ENCODE peak calls at places on chromosome 5, in five cellular contexts. K is GM23338, J is HepG2, W is Panc1, E is K562. Y is an unnamed sample.
A peak's percentile ranks its signal among the peaks of the same experiment; 100 is the strongest.

GRCh38 chr5:124157320-124157719 is 589.1 kb downstream of the ZNF608 start:
- DNase-seq in E (no peak), K (no peak), J (no peak), W (no peak), Y (no peak)

GRCh38 chr5:143879646-143880045 is 67.7 kb downstream of the HMHB1 start:
- DNase-seq in J (peak; percentile 5), E (no peak), K (no peak), W (no peak), Y (no peak)

GRCh38 chr5:137263319-137263718 is 235.8 kb downstream of the SPOCK1 start:
- DNase-seq in E (no peak), J (no peak), K (no peak), W (no peak), Y (no peak)

GRCh38 chr5:96434201-96434645 is 1.2 kb upstream of the PCSK1 start:
- DNase-seq in K (peak; percentile 93), E (peak; percentile 54), W (no peak), J (peak; percentile 48), Y (peak; percentile 21)

GRCh38 chr5:56917534-56917933 is 8.1 kb downstream of the SETD9 start:
- DNase-seq in E (no peak), J (no peak), W (no peak), K (no peak), Y (no peak)

GRCh38 chr5:9774472-9775079 is 144.4 kb upstream of the TAS2R1 start:
- DNase-seq in E (no peak), W (no peak), J (peak; percentile 3), K (peak; percentile 65), Y (no peak)

GRCh38 chr5:133130387-133131118 is 78.7 kb downstream of the HSPA4 start:
- DNase-seq in E (peak; percentile 22), W (no peak), K (no peak), J (no peak), Y (peak; percentile 3)

GRCh38 chr5:34789021-34789531 is 49.9 kb upstream of the TTC23L start:
- DNase-seq in E (no peak), W (no peak), J (no peak), K (peak; percentile 26), Y (peak; percentile 30)

GRCh38 chr5:160311491-160312138 is 749 bp downstream of the CCNJL start:
- DNase-seq in K (peak; percentile 48), W (no peak), J (no peak), E (no peak), Y (no peak)

GRCh38 chr5:149452665-149453617 is 73.8 kb upstream of the IL17B start:
- DNase-seq in E (no peak), W (no peak), J (peak; percentile 79), K (peak; percentile 44), Y (no peak)

GRCh38 chr5:72234265-72234700 is 85.8 kb downstream of the MRPS27 start:
- DNase-seq in W (no peak), E (peak; percentile 71), K (peak; percentile 43), J (no peak), Y (no peak)

GRCh38 chr5:72237415-72237814 is 82.6 kb downstream of the MRPS27 start:
- DNase-seq in E (no peak), J (no peak), W (no peak), K (no peak), Y (no peak)

GRCh38 chr5:72234898-72235297 is 85.1 kb downstream of the MRPS27 start:
- DNase-seq in J (no peak), W (no peak), K (no peak), E (no peak), Y (no peak)

GRCh38 chr5:72233835-72234234 is 86.2 kb downstream of the MRPS27 start:
- DNase-seq in K (no peak), J (no peak), W (no peak), E (no peak), Y (no peak)

GRCh38 chr5:72235725-72236124 is 84.3 kb downstream of the MRPS27 start:
- DNase-seq in E (no peak), K (no peak), J (no peak), W (no peak), Y (no peak)
- H3K4me1 ChIP-seq in E (no peaks in the 10 kb centered on the region), K (peaks cover 53% of the 10 kb centered on the region), J (peaks cover 6% of the 10 kb centered on the region), W (no peaks in the 10 kb centered on the region), Y (no peaks in the 10 kb centered on the region)

GRCh38 chr5:118791986-118792734 is 196.2 kb downstream of the DTWD2 start:
- DNase-seq in K (peak; percentile 86), W (peak; percentile 32), E (peak; percentile 44), J (peak; percentile 54), Y (no peak)

GRCh38 chr5:118793091-118793490 is 195.3 kb downstream of the DTWD2 start:
- DNase-seq in E (no peak), J (no peak), K (no peak), W (no peak), Y (no peak)

GRCh38 chr5:118793652-118794051 is 194.7 kb downstream of the DTWD2 start:
- DNase-seq in W (no peak), K (no peak), E (no peak), J (no peak), Y (no peak)

GRCh38 chr5:118794281-118794680 is 194.1 kb downstream of the DTWD2 start:
- DNase-seq in K (no peak), E (no peak), J (no peak), W (no peak), Y (no peak)

DNA sequence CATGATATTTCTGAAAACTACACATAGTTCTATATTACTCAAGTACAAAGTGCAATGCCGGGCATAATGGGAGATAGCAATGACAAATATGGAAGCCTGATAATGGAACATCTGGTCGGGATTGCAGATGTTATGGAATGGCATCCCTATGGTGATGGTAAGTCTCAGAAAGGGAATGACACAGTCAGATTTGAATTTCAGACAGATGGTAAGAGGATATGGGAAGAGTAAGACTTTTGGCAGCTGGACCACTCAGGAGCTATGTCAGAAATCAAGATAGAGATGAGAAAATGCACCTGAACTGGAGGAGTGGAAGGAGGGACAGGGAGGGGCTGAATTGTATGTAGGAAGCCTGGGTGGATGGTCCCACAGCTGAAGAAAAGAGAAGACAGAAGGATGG is 200.0 kb downstream of the DTWD2 start:
- DNase-seq in K (no peak), J (no peak), E (no peak), W (no peak), Y (no peak)
- TF ChIP-seq POLR2AphosphoS5 in K (no peak), J (no peak), E (no peak), W (no peak), Y (no peak)

DNA sequence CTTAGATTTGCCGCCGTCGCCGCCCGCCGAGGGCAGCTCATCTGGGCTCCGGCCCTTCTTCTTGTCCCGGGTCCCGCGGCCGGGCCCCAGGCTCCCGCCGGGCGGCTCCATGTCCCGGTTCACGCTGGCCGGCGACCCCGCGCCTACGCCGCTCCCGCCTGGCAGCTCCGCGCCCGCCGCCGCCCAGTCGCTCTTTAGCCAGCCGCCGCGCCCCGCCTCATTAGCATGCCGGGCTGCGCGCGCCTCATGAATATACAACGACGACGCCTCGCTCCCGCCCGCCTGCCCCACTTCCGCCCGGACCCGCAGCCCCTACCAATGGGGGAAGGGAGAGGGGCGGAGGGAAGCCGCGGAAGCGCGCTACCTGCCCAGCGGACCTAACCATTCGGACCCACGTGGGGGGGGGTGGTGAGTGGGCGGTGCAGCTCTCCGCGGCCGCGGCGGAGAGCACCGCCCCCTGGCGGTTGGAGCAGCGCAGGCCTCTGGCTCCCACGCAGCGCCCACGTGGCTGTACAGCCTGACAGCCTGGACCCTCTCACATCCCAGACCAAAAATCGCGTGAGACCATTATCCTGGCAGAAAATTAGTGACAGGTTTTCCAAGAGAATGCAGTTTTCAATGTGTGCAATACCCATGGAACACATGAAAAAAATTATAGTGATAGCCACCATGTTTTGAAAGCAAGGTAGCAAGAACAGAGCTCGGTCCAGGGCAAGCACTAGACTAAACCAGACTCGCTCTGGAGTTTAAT is at the start of gene DIAPH1:
- DNase-seq in E (peak; percentile 95), J (peak; percentile 92), W (peak; percentile 81), K (peak; percentile 99), Y (peak; percentile 98)
- H3K4me1 ChIP-seq in E (peaks cover 3% of the 10 kb centered on the region), J (peaks cover 45% of the 10 kb centered on the region), W (peaks cover 30% of the 10 kb centered on the region), K (peaks cover 45% of the 10 kb centered on the region), Y (no peaks in the 10 kb centered on the region)

GRCh38 chr5:40334242-40334635 is 345.5 kb upstream of the PTGER4 start:
- DNase-seq in K (no peak), E (no peak), J (no peak), W (no peak), Y (no peak)

GRCh38 chr5:40332945-40333344 is 346.8 kb upstream of the PTGER4 start:
- DNase-seq in E (no peak), J (no peak), W (no peak), K (no peak), Y (no peak)

GRCh38 chr5:40333459-40334241 is 346.1 kb upstream of the PTGER4 start:
- DNase-seq in W (no peak), E (no peak), J (no peak), K (no peak), Y (no peak)
- TF ChIP-seq POLR2AphosphoS5 in W (no peak), E (no peak), J (no peak), K (no peak), Y (no peak)

Y was measured in breast epithelium.